ENCODE peak calls at places on chromosome 6, in four cellular contexts. M is effector CD4-positive, alpha-beta T cell; B is CD4-positive, CD25-positive, alpha-beta regulatory T cell; O is NCI-H1694 treated with DMSO at 0.1 percent for 48 hours. V is an unnamed sample.

GRCh38 chr6:111792914-111793700 is 80.1 kb downstream of the FYN start:
- DNase-seq in M (no peak), B (no peak), O (no peak), V (no peak)

GRCh38 chr6:33279971-33280511 is 3.1 kb downstream of the B3GALT4 start:
- DNase-seq in M (no peak), B (no peak), O (peak; percentile 11), V (no peak)

GRCh38 chr6:110421749-110422443 is 6.5 kb upstream of the DDO start:
- DNase-seq in M (no peak), B (no peak), O (no peak), V (no peak)

GRCh38 chr6:39314273-39314790 is at the start of gene KCNK17:
- DNase-seq in M (no peak), B (no peak), O (no peak), V (no peak)

GRCh38 chr6:111603648-111604047 is 2.0 kb downstream of the TRAF3IP2 start:
- DNase-seq in M (no peak), B (no peak), O (no peak), V (no peak)

GRCh38 chr6:40413231-40413755 is 173.9 kb downstream of the LRFN2 start:
- DNase-seq in M (no peak), B (no peak), O (no peak), V (no peak)

GRCh38 chr6:5457983-5458683 is 196.8 kb downstream of the FARS2 start:
- DNase-seq in M (no peak), B (no peak), O (no peak), V (peak; percentile 90)

GRCh38 chr6:111752476-111752875 is 120.8 kb downstream of the FYN start:
- DNase-seq in M (no peak), B (no peak), O (no peak), V (peak; percentile 38)

GRCh38 chr6:80143312-80143960 is 37.0 kb downstream of the BCKDHB start:
- DNase-seq in M (no peak), B (no peak), O (no peak), V (peak; percentile 16)

GRCh38 chr6:15365273-15365687 is 119.4 kb downstream of the JARID2 start:
- DNase-seq in M (peak; percentile 14), B (peak; percentile 66), O (no peak), V (peak; percentile 73)

GRCh38 chr6:41497994-41498393 is 48.2 kb upstream of the FOXP4 start:
- DNase-seq in M (no peak), B (no peak), O (no peak), V (no peak)

GRCh38 chr6:32288426-32288825 is 64.6 kb upstream of the NOTCH4 start:
- DNase-seq in M (no peak), B (no peak), O (no peak), V (no peak)

GRCh38 chr6:38632490-38632889 is 7.2 kb downstream of the BTBD9 start:
- DNase-seq in M (no peak), B (no peak), O (no peak), V (no peak)

V was measured in cerebellum.